ENCODE peak calls at places on chromosomes 7 and 10, in ten cellular contexts. One of them, this sample, is unnamed. For H3K36me3, the result is how much of the 10 kb centered on the place peaks cover.

GRCh38 chr7:133235212-133235883 is 17.5 kb upstream of the EXOC4 start:
- DNase-seq in K562: no peak
- DNase-seq in endothelial cell of umbilical vein: peak
- DNase-seq in breast epithelium: no peak
- DNase-seq in spleen: no peak
- DNase-seq in HCT116: no peak
- DNase-seq in transverse colon: no peak
- DNase-seq in H1: no peak
- DNase-seq in HepG2: no peak
- DNase-seq in stomach: no peak
- DNase-seq in this sample: no peak

GRCh38 chr7:34759477-34760125 is 101.6 kb downstream of the NPSR1 start:
- DNase-seq in H1: no peak
- DNase-seq in endothelial cell of umbilical vein: peak
- DNase-seq in HepG2: peak
- DNase-seq in transverse colon: no peak
- DNase-seq in breast epithelium: no peak
- DNase-seq in spleen: no peak
- DNase-seq in stomach: no peak
- DNase-seq in K562: peak
- DNase-seq in HCT116: peak
- DNase-seq in this sample: no peak

GRCh38 chr7:12772768-12773167 is 85.3 kb downstream of the ARL4A start:
- DNase-seq in HCT116: no peak
- DNase-seq in spleen: no peak
- DNase-seq in H1: no peak
- DNase-seq in breast epithelium: no peak
- DNase-seq in HepG2: no peak
- DNase-seq in transverse colon: no peak
- DNase-seq in endothelial cell of umbilical vein: no peak
- DNase-seq in K562: no peak
- DNase-seq in stomach: no peak
- DNase-seq in this sample: no peak

GRCh38 chr10:86599729-86600128 is 54.6 kb upstream of the OPN4 start:
- DNase-seq in K562: peak
- DNase-seq in stomach: peak
- DNase-seq in HCT116: no peak
- DNase-seq in HepG2: no peak
- DNase-seq in transverse colon: peak
- DNase-seq in endothelial cell of umbilical vein: no peak
- DNase-seq in H1: no peak
- DNase-seq in spleen: no peak
- DNase-seq in breast epithelium: no peak
- DNase-seq in this sample: no peak

GRCh38 chr10:77428776-77429395 is 208.7 kb downstream of the KCNMA1 start:
- DNase-seq in stomach: peak
- DNase-seq in spleen: no peak
- DNase-seq in transverse colon: peak
- DNase-seq in H1: no peak
- DNase-seq in breast epithelium: no peak
- DNase-seq in HepG2: peak
- DNase-seq in endothelial cell of umbilical vein: no peak
- DNase-seq in K562: peak
- DNase-seq in HCT116: peak
- DNase-seq in this sample: no peak

GRCh38 chr7:51649-52048 is 140.7 kb upstream of the FAM20C start:
- DNase-seq in HCT116: no peak
- DNase-seq in spleen: no peak
- DNase-seq in HepG2: no peak
- DNase-seq in transverse colon: peak
- DNase-seq in stomach: no peak
- DNase-seq in K562: no peak
- DNase-seq in breast epithelium: no peak
- DNase-seq in H1: no peak
- DNase-seq in endothelial cell of umbilical vein: no peak
- DNase-seq in this sample: no peak

GRCh38 chr10:62121197-62121550 is 147.5 kb downstream of the RTKN2 start:
- DNase-seq in HepG2: no peak
- DNase-seq in stomach: no peak
- DNase-seq in transverse colon: no peak
- DNase-seq in breast epithelium: no peak
- DNase-seq in HCT116: no peak
- DNase-seq in K562: no peak
- DNase-seq in spleen: no peak
- DNase-seq in H1: no peak
- DNase-seq in endothelial cell of umbilical vein: peak
- DNase-seq in this sample: no peak

GRCh38 chr7:2151801-2152612 is 80.7 kb downstream of the MAD1L1 start:
- DNase-seq in transverse colon: no peak
- DNase-seq in endothelial cell of umbilical vein: no peak
- DNase-seq in HCT116: no peak
- DNase-seq in HepG2: no peak
- DNase-seq in H1: no peak
- DNase-seq in breast epithelium: no peak
- DNase-seq in spleen: peak
- DNase-seq in stomach: no peak
- DNase-seq in K562: no peak
- DNase-seq in this sample: no peak

GRCh38 chr10:29099001-29099400 is 189.9 kb upstream of the LYZL1 start:
- DNase-seq in HCT116: no peak
- DNase-seq in K562: no peak
- DNase-seq in endothelial cell of umbilical vein: no peak
- DNase-seq in H1: no peak
- DNase-seq in spleen: no peak
- DNase-seq in HepG2: no peak
- DNase-seq in stomach: no peak
- DNase-seq in breast epithelium: no peak
- DNase-seq in transverse colon: no peak
- DNase-seq in this sample: no peak

GRCh38 chr10:18400201-18400910 is 251.0 kb downstream of the NSUN6 start:
- DNase-seq in HepG2: peak
- DNase-seq in H1: no peak
- DNase-seq in endothelial cell of umbilical vein: no peak
- DNase-seq in K562: no peak
- DNase-seq in stomach: no peak
- DNase-seq in spleen: no peak
- DNase-seq in transverse colon: peak
- DNase-seq in breast epithelium: no peak
- DNase-seq in HCT116: no peak
- DNase-seq in this sample: no peak

GRCh38 chr10:58807631-58808024 is 295.0 kb downstream of the BICC1 start:
- DNase-seq in K562: no peak
- DNase-seq in HepG2: peak
- DNase-seq in HCT116: no peak
- DNase-seq in breast epithelium: no peak
- DNase-seq in transverse colon: no peak
- DNase-seq in H1: no peak
- DNase-seq in stomach: no peak
- DNase-seq in spleen: no peak
- DNase-seq in endothelial cell of umbilical vein: no peak
- DNase-seq in this sample: no peak

GRCh38 chr10:59279991-59280390 is 82.4 kb downstream of the FAM13C start:
- DNase-seq in HepG2: no peak
- DNase-seq in breast epithelium: no peak
- DNase-seq in endothelial cell of umbilical vein: no peak
- DNase-seq in spleen: no peak
- DNase-seq in H1: no peak
- DNase-seq in K562: no peak
- DNase-seq in HCT116: no peak
- DNase-seq in stomach: no peak
- DNase-seq in transverse colon: no peak
- DNase-seq in this sample: no peak

GRCh38 chr7:135414850-135415439 is 95.0 kb downstream of the CNOT4 start:
- DNase-seq in HepG2: peak
- DNase-seq in breast epithelium: no peak
- DNase-seq in spleen: no peak
- DNase-seq in endothelial cell of umbilical vein: peak
- DNase-seq in K562: peak
- DNase-seq in HCT116: peak
- DNase-seq in stomach: peak
- DNase-seq in H1: peak
- DNase-seq in transverse colon: no peak
- DNase-seq in this sample: peak

GRCh38 chr10:49055231-49055850 is 60.0 kb downstream of the VSTM4 start:
- DNase-seq in transverse colon: no peak
- DNase-seq in breast epithelium: no peak
- DNase-seq in H1: no peak
- DNase-seq in K562: no peak
- DNase-seq in spleen: no peak
- DNase-seq in HCT116: no peak
- DNase-seq in stomach: no peak
- DNase-seq in HepG2: no peak
- DNase-seq in endothelial cell of umbilical vein: no peak
- DNase-seq in this sample: no peak

GRCh38 chr7:2894118-2894940 is 50.2 kb upstream of the GNA12 start:
- DNase-seq in transverse colon: peak
- DNase-seq in stomach: peak
- DNase-seq in HepG2: no peak
- DNase-seq in breast epithelium: no peak
- DNase-seq in K562: no peak
- DNase-seq in spleen: peak
- DNase-seq in H1: no peak
- DNase-seq in endothelial cell of umbilical vein: no peak
- DNase-seq in HCT116: no peak
- DNase-seq in this sample: no peak

GRCh38 chr7:32378991-32379390 is 111.2 kb downstream of the LSM5 start:
- DNase-seq in K562: no peak
- DNase-seq in spleen: no peak
- DNase-seq in H1: no peak
- DNase-seq in HepG2: no peak
- DNase-seq in transverse colon: no peak
- DNase-seq in HCT116: no peak
- DNase-seq in stomach: no peak
- DNase-seq in endothelial cell of umbilical vein: no peak
- DNase-seq in breast epithelium: no peak
- DNase-seq in this sample: no peak

GRCh38 chr7:114070246-114070645 is 151.4 kb upstream of the PPP1R3A start:
- DNase-seq in H1: no peak
- DNase-seq in HCT116: no peak
- DNase-seq in transverse colon: no peak
- DNase-seq in K562: no peak
- DNase-seq in stomach: no peak
- DNase-seq in breast epithelium: no peak
- DNase-seq in endothelial cell of umbilical vein: no peak
- DNase-seq in spleen: no peak
- DNase-seq in HepG2: no peak
- DNase-seq in this sample: no peak

DNA sequence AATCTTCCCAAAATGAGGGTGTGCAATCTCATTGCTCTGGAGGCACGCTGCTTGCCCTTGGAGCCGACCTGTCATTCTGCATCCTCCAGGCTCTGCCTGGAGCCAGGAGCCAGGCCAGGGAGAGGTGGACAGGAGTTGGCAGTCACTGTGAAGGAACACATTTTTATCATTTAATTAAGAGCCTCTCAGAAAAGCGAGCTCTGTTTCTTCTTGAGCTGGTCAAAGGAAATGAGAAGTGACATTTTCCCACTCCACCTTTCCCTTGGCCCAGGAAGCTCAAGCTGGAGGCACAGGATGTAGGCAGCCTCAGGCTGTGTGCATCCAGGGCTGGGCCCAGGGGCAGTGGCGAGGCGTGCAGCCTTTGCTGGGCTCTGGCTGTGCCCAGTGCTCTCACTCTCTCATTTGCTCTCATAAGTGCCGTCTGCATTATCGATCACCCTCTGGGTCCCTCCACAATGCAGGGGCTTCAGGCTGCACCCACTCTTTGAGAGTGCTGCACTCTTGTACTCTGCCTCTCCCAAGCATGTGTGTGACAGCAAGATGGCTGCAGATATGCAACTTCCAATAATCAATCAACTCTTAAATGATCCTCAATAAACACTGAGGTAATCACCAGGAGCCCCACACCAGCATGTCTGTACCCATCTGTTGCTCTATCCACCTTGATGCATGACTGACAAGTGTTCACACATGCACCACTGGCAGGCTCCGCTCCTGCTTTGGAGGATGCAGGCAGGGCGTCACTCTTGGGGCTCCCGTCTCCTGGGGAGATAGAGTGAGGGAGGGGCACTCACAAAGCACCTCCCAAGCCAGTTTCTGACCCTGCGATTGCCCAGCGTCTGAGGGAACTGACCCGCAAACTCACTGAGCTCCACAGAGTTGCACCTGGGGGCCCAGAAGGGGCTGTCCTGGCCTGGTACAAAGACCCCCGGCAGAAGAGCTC is 171.4 kb downstream of the ZNF248 start:
- DNase-seq in endothelial cell of umbilical vein: no peak
- DNase-seq in K562: no peak
- DNase-seq in breast epithelium: no peak
- DNase-seq in H1: no peak
- DNase-seq in HCT116: no peak
- DNase-seq in transverse colon: no peak
- DNase-seq in HepG2: no peak
- DNase-seq in spleen: peak
- DNase-seq in stomach: no peak
- DNase-seq in this sample: no peak
- TF ChIP-seq POLR2A in endothelial cell of umbilical vein: no peak
- TF ChIP-seq POLR2A in K562: no peak
- TF ChIP-seq POLR2A in breast epithelium: no peak
- TF ChIP-seq POLR2A in H1: no peak
- TF ChIP-seq POLR2A in HCT116: no peak
- TF ChIP-seq POLR2A in transverse colon: no peak
- TF ChIP-seq POLR2A in HepG2: no peak
- TF ChIP-seq POLR2A in spleen: no peak
- TF ChIP-seq POLR2A in stomach: no peak
- TF ChIP-seq POLR2A in this sample: no peak

GRCh38 chr7:22248111-22248809 is 108.7 kb downstream of the RAPGEF5 start:
- DNase-seq in HCT116: no peak
- DNase-seq in endothelial cell of umbilical vein: no peak
- DNase-seq in stomach: no peak
- DNase-seq in HepG2: no peak
- DNase-seq in K562: no peak
- DNase-seq in spleen: no peak
- DNase-seq in transverse colon: no peak
- DNase-seq in H1: no peak
- DNase-seq in breast epithelium: no peak
- DNase-seq in this sample: no peak
- H3K36me3 ChIP-seq in HCT116: under half
- H3K36me3 ChIP-seq in endothelial cell of umbilical vein: under half
- H3K36me3 ChIP-seq in stomach: under half
- H3K36me3 ChIP-seq in HepG2: under half
- H3K36me3 ChIP-seq in K562: under half
- H3K36me3 ChIP-seq in spleen: under half
- H3K36me3 ChIP-seq in transverse colon: under half
- H3K36me3 ChIP-seq in H1: under half
- H3K36me3 ChIP-seq in breast epithelium: under half
- H3K36me3 ChIP-seq in this sample: under half

GRCh38 chr10:51895209-51895608 is 195.8 kb upstream of the CSTF2T start:
- DNase-seq in transverse colon: no peak
- DNase-seq in breast epithelium: no peak
- DNase-seq in HepG2: no peak
- DNase-seq in H1: no peak
- DNase-seq in K562: no peak
- DNase-seq in stomach: no peak
- DNase-seq in HCT116: no peak
- DNase-seq in endothelial cell of umbilical vein: no peak
- DNase-seq in spleen: no peak
- DNase-seq in this sample: no peak
- TF ChIP-seq POLR2AphosphoS5 in transverse colon: peak
- TF ChIP-seq POLR2AphosphoS5 in breast epithelium: peak
- TF ChIP-seq POLR2AphosphoS5 in HepG2: no peak
- TF ChIP-seq POLR2AphosphoS5 in H1: no peak
- TF ChIP-seq POLR2AphosphoS5 in K562: no peak
- TF ChIP-seq POLR2AphosphoS5 in stomach: no peak
- TF ChIP-seq POLR2AphosphoS5 in HCT116: no peak
- TF ChIP-seq POLR2AphosphoS5 in endothelial cell of umbilical vein: no peak
- TF ChIP-seq POLR2AphosphoS5 in spleen: no peak
- TF ChIP-seq POLR2AphosphoS5 in this sample: peak

GRCh38 chr7:150962743-150963399 is 15.2 kb downstream of the KCNH2 start:
- DNase-seq in transverse colon: peak
- DNase-seq in H1: no peak
- DNase-seq in breast epithelium: no peak
- DNase-seq in spleen: peak
- DNase-seq in endothelial cell of umbilical vein: peak
- DNase-seq in HCT116: no peak
- DNase-seq in HepG2: peak
- DNase-seq in stomach: peak
- DNase-seq in K562: peak
- DNase-seq in this sample: no peak
- TF ChIP-seq POLR2A in transverse colon: no peak
- TF ChIP-seq POLR2A in H1: no peak
- TF ChIP-seq POLR2A in breast epithelium: no peak
- TF ChIP-seq POLR2A in spleen: no peak
- TF ChIP-seq POLR2A in endothelial cell of umbilical vein: no peak
- TF ChIP-seq POLR2A in HCT116: no peak
- TF ChIP-seq POLR2A in HepG2: no peak
- TF ChIP-seq POLR2A in stomach: no peak
- TF ChIP-seq POLR2A in K562: no peak
- TF ChIP-seq POLR2A in this sample: no peak